ENCODE peak calls at places on chromosomes 2 and 18, in five cellular contexts. One of them, this sample, is unnamed.

GRCh38 chr2:10256525-10257031 is 46.1 kb upstream of the HPCAL1 start:
- DNase-seq in breast epithelium: no peak
- DNase-seq in heart right ventricle: no peak
- DNase-seq in A549: no peak
- DNase-seq in PC-9: no peak
- DNase-seq in this sample: no peak

GRCh38 chr18:26919656-26920055 is 54.1 kb upstream of the AQP4 start:
- DNase-seq in breast epithelium: no peak
- DNase-seq in heart right ventricle: peak
- DNase-seq in A549: peak
- DNase-seq in PC-9: no peak
- DNase-seq in this sample: no peak

GRCh38 chr2:241519669-241520068 is 11.3 kb upstream of the STK25 start:
- DNase-seq in breast epithelium: no peak
- DNase-seq in heart right ventricle: no peak
- DNase-seq in A549: no peak
- DNase-seq in PC-9: no peak
- DNase-seq in this sample: no peak

GRCh38 chr2:162840598-162841246 is 2.2 kb upstream of the KCNH7 start:
- DNase-seq in breast epithelium: peak
- DNase-seq in heart right ventricle: peak
- DNase-seq in A549: peak
- DNase-seq in PC-9: peak
- DNase-seq in this sample: peak

GRCh38 chr2:69582582-69583176 is 60.9 kb downstream of the AAK1 start:
- DNase-seq in breast epithelium: no peak
- DNase-seq in heart right ventricle: peak
- DNase-seq in A549: no peak
- DNase-seq in PC-9: no peak
- DNase-seq in this sample: no peak

GRCh38 chr2:175207741-175208438 is 26.4 kb upstream of the ATP5MC3 start:
- DNase-seq in breast epithelium: no peak
- DNase-seq in heart right ventricle: peak
- DNase-seq in A549: no peak
- DNase-seq in PC-9: no peak
- DNase-seq in this sample: peak

GRCh38 chr2:36416370-36417165 is 61.0 kb downstream of the CRIM1 start:
- DNase-seq in breast epithelium: no peak
- DNase-seq in heart right ventricle: peak
- DNase-seq in A549: no peak
- DNase-seq in PC-9: no peak
- DNase-seq in this sample: no peak

GRCh38 chr18:53556450-53556849 is 668.0 kb downstream of the MBD2 start:
- DNase-seq in breast epithelium: no peak
- DNase-seq in heart right ventricle: no peak
- DNase-seq in A549: no peak
- DNase-seq in PC-9: no peak
- DNase-seq in this sample: no peak

GRCh38 chr2:226618875-226619605 is 180.6 kb downstream of the IRS1 start:
- DNase-seq in breast epithelium: no peak
- DNase-seq in heart right ventricle: no peak
- DNase-seq in A549: peak
- DNase-seq in PC-9: no peak
- DNase-seq in this sample: no peak

GRCh38 chr2:226337941-226338605 is 461.5 kb downstream of the IRS1 start:
- DNase-seq in breast epithelium: no peak
- DNase-seq in heart right ventricle: no peak
- DNase-seq in A549: no peak
- DNase-seq in PC-9: no peak
- DNase-seq in this sample: no peak

GRCh38 chr2:172672999-172673726 is 62.5 kb upstream of the RAPGEF4 start:
- DNase-seq in breast epithelium: no peak
- DNase-seq in heart right ventricle: no peak
- DNase-seq in A549: peak
- DNase-seq in PC-9: peak
- DNase-seq in this sample: no peak

GRCh38 chr18:8413751-8414150 is 195.5 kb upstream of the RAB12 start:
- DNase-seq in breast epithelium: no peak
- DNase-seq in heart right ventricle: no peak
- DNase-seq in A549: no peak
- DNase-seq in PC-9: no peak
- DNase-seq in this sample: no peak

GRCh38 chr2:80001704-80002103 is 302.8 kb downstream of the LRRTM1 start:
- DNase-seq in breast epithelium: no peak
- DNase-seq in heart right ventricle: no peak
- DNase-seq in A549: no peak
- DNase-seq in PC-9: no peak
- DNase-seq in this sample: no peak

GRCh38 chr18:8396244-8396643 is 213.0 kb upstream of the RAB12 start:
- DNase-seq in breast epithelium: no peak
- DNase-seq in heart right ventricle: no peak
- DNase-seq in A549: no peak
- DNase-seq in PC-9: no peak
- DNase-seq in this sample: no peak

GRCh38 chr2:38866773-38867443 is 8.8 kb downstream of the DHX57 start:
- DNase-seq in breast epithelium: no peak
- DNase-seq in heart right ventricle: no peak
- DNase-seq in A549: no peak
- DNase-seq in PC-9: peak
- DNase-seq in this sample: no peak

GRCh38 chr18:59779979-59780378 is 82.8 kb upstream of the CCBE1 start:
- DNase-seq in breast epithelium: no peak
- DNase-seq in heart right ventricle: no peak
- DNase-seq in A549: no peak
- DNase-seq in PC-9: peak
- DNase-seq in this sample: no peak

GRCh38 chr2:99660616-99661416 is 171.0 kb upstream of the REV1 start:
- DNase-seq in breast epithelium: no peak
- DNase-seq in heart right ventricle: no peak
- DNase-seq in A549: no peak
- DNase-seq in PC-9: no peak
- DNase-seq in this sample: no peak

DNA sequence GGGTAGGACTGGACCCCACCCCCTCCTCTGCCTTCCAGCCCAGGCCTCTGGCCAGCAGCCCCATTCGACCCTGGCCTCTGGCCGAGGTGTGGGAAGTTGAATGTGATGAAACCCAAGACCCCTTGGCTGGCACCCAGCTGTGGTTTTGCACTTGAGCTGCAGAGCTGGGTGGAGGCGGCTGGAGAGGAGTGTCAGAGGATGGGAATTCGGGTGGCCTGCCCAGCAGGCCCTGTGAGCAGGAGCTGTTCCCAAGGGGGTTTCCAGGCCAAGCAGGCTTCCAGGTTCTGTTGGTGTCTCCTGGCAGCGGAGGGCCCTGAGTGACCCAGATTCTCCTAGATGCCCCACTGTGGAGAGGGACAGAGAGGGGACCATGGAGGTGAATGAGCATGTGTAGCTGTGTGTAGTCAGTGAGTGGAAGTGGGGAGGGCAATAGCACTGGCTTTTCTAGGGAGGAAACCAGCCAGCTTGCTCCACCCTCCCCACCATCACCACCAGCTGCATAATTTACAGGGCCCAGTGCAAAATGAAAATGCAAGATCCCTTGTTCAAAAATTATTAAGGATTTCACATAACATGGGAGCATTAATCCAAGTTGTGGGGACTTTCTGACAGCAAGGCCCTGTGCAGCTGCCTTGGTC is 172.2 kb upstream of the HAAO start:
- DNase-seq in breast epithelium: no peak
- DNase-seq in heart right ventricle: peak
- DNase-seq in A549: no peak
- DNase-seq in PC-9: peak
- DNase-seq in this sample: no peak
- H3K27ac ChIP-seq in breast epithelium: peak
- H3K27ac ChIP-seq in heart right ventricle: peak
- H3K27ac ChIP-seq in A549: no peak
- H3K27ac ChIP-seq in PC-9: peak
- H3K27ac ChIP-seq in this sample: no peak

GRCh38 chr2:21759819-21760218 is 636.1 kb downstream of the TDRD15 start:
- DNase-seq in breast epithelium: no peak
- DNase-seq in heart right ventricle: no peak
- DNase-seq in A549: no peak
- DNase-seq in PC-9: no peak
- DNase-seq in this sample: no peak

GRCh38 chr2:21748501-21748900 is 624.7 kb downstream of the TDRD15 start:
- DNase-seq in breast epithelium: no peak
- DNase-seq in heart right ventricle: no peak
- DNase-seq in A549: no peak
- DNase-seq in PC-9: no peak
- DNase-seq in this sample: no peak

GRCh38 chr2:21757805-21758204 is 634.0 kb downstream of the TDRD15 start:
- DNase-seq in breast epithelium: no peak
- DNase-seq in heart right ventricle: peak
- DNase-seq in A549: no peak
- DNase-seq in PC-9: no peak
- DNase-seq in this sample: no peak

GRCh38 chr2:21754164-21754788 is 630.5 kb downstream of the TDRD15 start:
- DNase-seq in breast epithelium: no peak
- DNase-seq in heart right ventricle: peak
- DNase-seq in A549: no peak
- DNase-seq in PC-9: no peak
- DNase-seq in this sample: no peak
- TF ChIP-seq CTCF in breast epithelium: no peak
- TF ChIP-seq CTCF in heart right ventricle: peak
- TF ChIP-seq CTCF in A549: no peak
- TF ChIP-seq CTCF in PC-9: peak
- TF ChIP-seq CTCF in this sample: no peak

GRCh38 chr2:23839919-23840318 is 87.0 kb downstream of the ATAD2B start:
- DNase-seq in breast epithelium: no peak
- DNase-seq in heart right ventricle: no peak
- DNase-seq in A549: no peak
- DNase-seq in PC-9: no peak
- DNase-seq in this sample: no peak

GRCh38 chr2:23844905-23845304 is 82.0 kb downstream of the ATAD2B start:
- DNase-seq in breast epithelium: no peak
- DNase-seq in heart right ventricle: no peak
- DNase-seq in A549: no peak
- DNase-seq in PC-9: no peak
- DNase-seq in this sample: no peak

GRCh38 chr2:23838970-23839369 is 88.0 kb downstream of the ATAD2B start:
- DNase-seq in breast epithelium: no peak
- DNase-seq in heart right ventricle: no peak
- DNase-seq in A549: no peak
- DNase-seq in PC-9: no peak
- DNase-seq in this sample: no peak

DNA sequence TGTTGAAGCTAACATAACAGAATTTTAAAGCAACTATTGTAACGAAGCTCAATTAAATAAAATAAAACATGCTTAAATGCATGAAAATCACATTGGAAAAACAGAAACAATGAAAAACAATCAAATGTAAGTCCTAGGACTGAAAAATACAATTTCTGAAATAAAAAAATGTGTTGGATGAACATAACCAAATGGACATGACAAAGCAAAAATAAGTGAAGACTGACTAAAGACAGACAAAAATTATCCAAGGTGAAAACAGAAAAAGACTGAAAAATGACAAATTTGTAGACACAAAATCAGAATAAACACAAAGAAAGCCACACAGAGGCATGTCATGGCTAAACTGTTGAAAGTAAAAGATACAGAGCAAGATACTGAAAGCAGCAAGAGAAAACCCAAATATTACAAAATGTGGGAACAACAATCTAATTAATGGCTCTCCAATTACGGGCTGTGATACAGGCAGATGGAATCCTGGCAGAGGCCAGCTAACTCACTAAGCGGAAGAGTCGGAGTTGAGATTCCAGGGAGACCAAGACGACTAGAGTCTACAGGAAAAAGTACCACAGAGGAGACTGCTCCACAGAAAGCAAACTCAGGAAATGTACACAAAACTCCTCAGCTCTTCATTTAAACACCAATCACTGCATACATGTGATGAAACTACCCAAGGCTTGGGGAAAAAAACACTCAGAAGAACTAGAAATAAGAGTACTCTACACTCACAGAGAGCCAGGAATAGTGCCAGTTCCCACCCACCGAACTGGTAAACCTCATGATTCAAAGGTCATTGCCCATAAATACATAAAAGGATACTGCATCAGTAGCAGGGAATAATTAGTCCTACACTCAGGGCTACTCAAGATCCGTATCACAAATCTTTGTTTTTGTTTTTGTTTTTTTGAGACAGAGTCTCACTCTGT is 83.6 kb downstream of the ATAD2B start:
- DNase-seq in breast epithelium: no peak
- DNase-seq in heart right ventricle: no peak
- DNase-seq in A549: no peak
- DNase-seq in PC-9: no peak
- DNase-seq in this sample: no peak
- H3K4me3 ChIP-seq in breast epithelium: no peak
- H3K4me3 ChIP-seq in heart right ventricle: no peak
- H3K4me3 ChIP-seq in A549: no peak
- H3K4me3 ChIP-seq in PC-9: no peak
- H3K4me3 ChIP-seq in this sample: no peak

DNA sequence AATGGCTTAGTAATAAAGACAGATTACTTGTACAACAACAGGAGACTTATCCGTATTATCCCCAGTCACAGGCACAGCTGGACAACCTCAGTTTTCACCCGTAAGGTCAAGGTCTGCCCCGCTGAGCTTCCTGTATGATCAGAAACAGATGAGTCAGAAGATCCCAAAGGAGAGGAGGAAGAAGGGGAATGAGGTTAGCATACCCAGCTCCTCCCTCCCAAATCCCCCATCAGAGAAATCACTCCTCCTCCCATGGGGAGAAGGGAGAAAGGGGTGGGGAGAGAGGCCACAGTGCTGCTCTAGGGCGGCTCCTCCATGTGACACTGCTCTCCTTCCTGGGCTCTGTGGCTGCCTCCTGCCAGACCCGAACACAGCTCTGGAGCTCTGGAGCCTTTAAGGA is 53.8 kb upstream of the SPTBN1 start:
- DNase-seq in breast epithelium: no peak
- DNase-seq in heart right ventricle: peak
- DNase-seq in A549: no peak
- DNase-seq in PC-9: no peak
- DNase-seq in this sample: no peak
- H3K27ac ChIP-seq in breast epithelium: peak
- H3K27ac ChIP-seq in heart right ventricle: peak
- H3K27ac ChIP-seq in A549: no peak
- H3K27ac ChIP-seq in PC-9: no peak
- H3K27ac ChIP-seq in this sample: peak

DNA sequence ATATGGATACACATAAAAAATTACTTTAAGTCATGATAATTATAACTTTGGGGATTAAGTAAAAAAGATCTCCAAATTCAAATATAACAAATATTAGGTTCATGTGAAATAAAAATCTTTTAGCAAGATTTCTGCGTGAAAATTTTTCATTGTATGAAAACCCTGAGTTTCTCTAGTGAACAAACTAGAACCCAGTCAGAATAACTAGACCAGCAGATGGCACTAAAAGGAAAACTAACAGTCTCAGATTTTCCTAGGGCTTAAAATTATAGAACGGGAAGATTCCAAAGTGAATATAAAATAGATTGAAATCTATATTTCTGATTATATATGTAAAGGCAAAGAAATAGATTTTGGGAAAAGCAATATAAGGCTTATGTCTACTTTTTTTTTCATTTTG is 43.3 kb downstream of the TMEM200C start:
- DNase-seq in breast epithelium: no peak
- DNase-seq in heart right ventricle: no peak
- DNase-seq in A549: no peak
- DNase-seq in PC-9: no peak
- DNase-seq in this sample: no peak
- TF ChIP-seq CTCF in breast epithelium: no peak
- TF ChIP-seq CTCF in heart right ventricle: no peak
- TF ChIP-seq CTCF in A549: peak
- TF ChIP-seq CTCF in PC-9: no peak
- TF ChIP-seq CTCF in this sample: peak